ENCODE peak calls at places on chromosome X, in five cellular contexts. R, Z, W, S and F are unnamed samples. For H3K36me3 and H3K4me1, the result is how much of the 10 kb centered on the place peaks cover.

GRCh38 chrX:71111141-71111843 is at the start of gene IL2RG:
- DNase-seq in W (no peak), Z (no peak), S (no peak), R (no peak), F (no peak)

GRCh38 chrX:96906741-96907140 is 23.0 kb downstream of the RPA4 start:
- DNase-seq in Z (no peak), W (no peak), S (no peak), R (no peak), F (no peak)

GRCh38 chrX:140040397-140040796 is 75.1 kb upstream of the CXorf66 start:
- DNase-seq in R (no peak), Z (no peak), S (no peak), W (no peak), F (no peak)

GRCh38 chrX:46208225-46208854 is 336.9 kb downstream of the ZNF674 start:
- DNase-seq in S (no peak), Z (peak), R (no peak), W (no peak), F (no peak)

GRCh38 chrX:70454441-70455365 is 10.1 kb downstream of the DLG3 start:
- DNase-seq in R (peak), Z (peak), S (peak), W (peak), F (peak)

GRCh38 chrX:136204571-136204970 is 46.6 kb downstream of the MAP7D3 start:
- DNase-seq in Z (peak), W (no peak), R (no peak), S (no peak), F (no peak)

GRCh38 chrX:87236836-87237235 is 280.8 kb upstream of the KLHL4 start:
- DNase-seq in R (no peak), W (no peak), Z (no peak), S (no peak), F (no peak)

GRCh38 chrX:17553451-17553850 is 178.5 kb downstream of the NHS start:
- DNase-seq in W (no peak), Z (peak), S (no peak), R (no peak), F (no peak)

GRCh38 chrX:2572740-2573139 is 72.0 kb upstream of the DHRSX start:
- DNase-seq in Z (peak), R (no peak), S (no peak), W (no peak), F (no peak)

GRCh38 chrX:134184936-134185335 is 52.0 kb upstream of the CCDC160 start:
- DNase-seq in R (no peak), Z (no peak), W (no peak), S (no peak), F (no peak)

GRCh38 chrX:123648028-123648810 is 84.6 kb downstream of the THOC2 start:
- DNase-seq in Z (peak), W (no peak), S (peak), R (peak), F (no peak)

GRCh38 chrX:111127038-111127437 is 31.0 kb downstream of the PAK3 start:
- DNase-seq in S (no peak), Z (no peak), R (no peak), W (no peak), F (no peak)

GRCh38 chrX:47143894-47144625 is 442 bp downstream of the NDUFB11 start:
- DNase-seq in S (no peak), R (peak), W (no peak), Z (peak), F (peak)

GRCh38 chrX:63581906-63582305 is 203.1 kb downstream of the ARHGEF9 start:
- DNase-seq in S (no peak), R (no peak), W (no peak), Z (no peak), F (no peak)

GRCh38 chrX:124256209-124256608 is 76.3 kb upstream of the TEX13D start:
- DNase-seq in W (no peak), S (no peak), Z (no peak), R (no peak), F (peak)

GRCh38 chrX:53714580-53715335 is 28.2 kb upstream of the HUWE1 start:
- DNase-seq in W (no peak), Z (peak), S (no peak), R (no peak), F (no peak)

GRCh38 chrX:37993857-37994619 is 12.3 kb upstream of the SYTL5 start:
- DNase-seq in W (no peak), S (peak), Z (no peak), R (no peak), F (no peak)

GRCh38 chrX:39630344-39630743 is 467.4 kb downstream of the BCOR start:
- DNase-seq in W (no peak), Z (no peak), R (no peak), S (no peak), F (no peak)

GRCh38 chrX:119410027-119410819 is 11.1 kb downstream of the SLC25A43 start:
- DNase-seq in S (no peak), W (no peak), Z (peak), R (no peak), F (no peak)

GRCh38 chrX:16023790-16024734 is 99.3 kb upstream of the GRPR start:
- DNase-seq in Z (peak), W (no peak), S (peak), R (no peak), F (no peak)

GRCh38 chrX:68199062-68199848 is 234.0 kb downstream of the OPHN1 start:
- DNase-seq in W (no peak), R (no peak), S (no peak), Z (no peak), F (no peak)

GRCh38 chrX:51148848-51149247 is 183.8 kb upstream of the NUDT10 start:
- DNase-seq in Z (no peak), W (no peak), S (no peak), R (peak), F (no peak)

GRCh38 chrX:8657883-8658282 is 74.1 kb downstream of the ANOS1 start:
- DNase-seq in W (no peak), S (no peak), R (no peak), Z (no peak), F (no peak)
- H3K27ac ChIP-seq in W (no peak), S (no peak), R (no peak), Z (no peak), F (no peak)

GRCh38 chrX:100491174-100491573 is 81.1 kb upstream of the PCDH19 start:
- DNase-seq in W (no peak), Z (no peak), S (no peak), R (no peak), F (no peak)

GRCh38 chrX:100494974-100495373 is 84.9 kb upstream of the PCDH19 start:
- DNase-seq in R (no peak), Z (no peak), W (no peak), S (no peak), F (no peak)

GRCh38 chrX:100494570-100494969 is 84.5 kb upstream of the PCDH19 start:
- DNase-seq in S (no peak), R (peak), W (no peak), Z (no peak), F (no peak)
- H3K36me3 ChIP-seq in S (under half), R (under half), W (under half), Z (under half), F (under half)

GRCh38 chrX:66021758-66022741 is 17.8 kb downstream of the VSIG4 start:
- DNase-seq in S (no peak), W (no peak), Z (no peak), R (no peak), F (no peak)

GRCh38 chrX:66019974-66020373 is 19.9 kb downstream of the VSIG4 start:
- DNase-seq in R (no peak), W (no peak), Z (no peak), S (no peak), F (no peak)

GRCh38 chrX:66019310-66019652 is 20.6 kb downstream of the VSIG4 start:
- DNase-seq in Z (no peak), R (no peak), W (no peak), S (no peak), F (no peak)

GRCh38 chrX:66021407-66021757 is 18.5 kb downstream of the VSIG4 start:
- DNase-seq in W (no peak), R (no peak), Z (no peak), S (no peak), F (no peak)

GRCh38 chrX:66020578-66021406 is 19.1 kb downstream of the VSIG4 start:
- DNase-seq in W (no peak), S (no peak), Z (no peak), R (no peak), F (no peak)
- H3K4me1 ChIP-seq in W (under half), S (under half), Z (under half), R (under half), F (under half)

GRCh38 chrX:120419465-120419864 is 49.6 kb downstream of the LAMP2 start:
- DNase-seq in R (no peak), Z (no peak), S (no peak), W (no peak), F (no peak)
- H3K27ac ChIP-seq in R (no peak), Z (no peak), S (no peak), W (no peak), F (no peak)

GRCh38 chrX:41131766-41132165 is 46.5 kb downstream of the USP9X start:
- DNase-seq in R (no peak), W (no peak), S (no peak), Z (no peak), F (no peak)
- H3K36me3 ChIP-seq in R (under half), W (under half), S (half or more), Z (under half), F (half or more)